ENCODE peak calls at places on chromosomes 1 and 21, in eight cellular contexts. One of them, this sample, is unnamed.

GRCh38 chr1:24964811-24965570 is 34.9 kb upstream of the RUNX3 start:
- DNase-seq in lower lobe of right lung: peak; percentile 63
- DNase-seq in ovary: no peak
- DNase-seq in fibroblast of lung: peak; percentile 94
- DNase-seq in breast epithelium: no peak
- DNase-seq in OCI-LY7: peak; percentile 91
- DNase-seq in transverse colon: peak; percentile 78
- DNase-seq in left ventricle myocardium inferior: no peak
- DNase-seq in this sample: peak; percentile 87

GRCh38 chr1:14190508-14190907 is 408.0 kb upstream of the KAZN start:
- DNase-seq in OCI-LY7: no peak
- DNase-seq in lower lobe of right lung: no peak
- DNase-seq in transverse colon: no peak
- DNase-seq in left ventricle myocardium inferior: no peak
- DNase-seq in breast epithelium: no peak
- DNase-seq in ovary: no peak
- DNase-seq in fibroblast of lung: peak; percentile 63
- DNase-seq in this sample: peak; percentile 41

GRCh38 chr1:221712198-221712684 is 29.6 kb downstream of the DUSP10 start:
- DNase-seq in left ventricle myocardium inferior: no peak
- DNase-seq in ovary: no peak
- DNase-seq in breast epithelium: no peak
- DNase-seq in fibroblast of lung: peak; percentile 97
- DNase-seq in lower lobe of right lung: no peak
- DNase-seq in OCI-LY7: no peak
- DNase-seq in transverse colon: no peak
- DNase-seq in this sample: peak; percentile 35

GRCh38 chr1:190754769-190755168 is 277.1 kb upstream of the BRINP3 start:
- DNase-seq in fibroblast of lung: peak; percentile 55
- DNase-seq in left ventricle myocardium inferior: no peak
- DNase-seq in lower lobe of right lung: no peak
- DNase-seq in OCI-LY7: no peak
- DNase-seq in breast epithelium: no peak
- DNase-seq in ovary: no peak
- DNase-seq in transverse colon: no peak
- DNase-seq in this sample: no peak

GRCh38 chr1:170397061-170397460 is 134.9 kb upstream of the GORAB start:
- DNase-seq in transverse colon: no peak
- DNase-seq in ovary: no peak
- DNase-seq in left ventricle myocardium inferior: no peak
- DNase-seq in OCI-LY7: no peak
- DNase-seq in lower lobe of right lung: no peak
- DNase-seq in fibroblast of lung: no peak
- DNase-seq in breast epithelium: no peak
- DNase-seq in this sample: no peak

GRCh38 chr1:159008744-159009188 is 941 bp upstream of the IFI16 start:
- DNase-seq in breast epithelium: no peak
- DNase-seq in transverse colon: peak; percentile 49
- DNase-seq in fibroblast of lung: no peak
- DNase-seq in OCI-LY7: peak; percentile 83
- DNase-seq in lower lobe of right lung: no peak
- DNase-seq in left ventricle myocardium inferior: no peak
- DNase-seq in ovary: no peak
- DNase-seq in this sample: no peak

GRCh38 chr1:115714572-115715141 is 53.9 kb downstream of the CASQ2 start:
- DNase-seq in left ventricle myocardium inferior: no peak
- DNase-seq in breast epithelium: peak; percentile 82
- DNase-seq in lower lobe of right lung: peak; percentile 50
- DNase-seq in fibroblast of lung: no peak
- DNase-seq in OCI-LY7: no peak
- DNase-seq in ovary: no peak
- DNase-seq in transverse colon: peak; percentile 63
- DNase-seq in this sample: no peak

GRCh38 chr1:175735144-175735543 is 8.3 kb downstream of the TNR start:
- DNase-seq in fibroblast of lung: no peak
- DNase-seq in breast epithelium: no peak
- DNase-seq in left ventricle myocardium inferior: no peak
- DNase-seq in ovary: no peak
- DNase-seq in transverse colon: no peak
- DNase-seq in lower lobe of right lung: no peak
- DNase-seq in OCI-LY7: no peak
- DNase-seq in this sample: no peak

GRCh38 chr1:176364231-176364905 is 98.6 kb upstream of the PAPPA2 start:
- DNase-seq in breast epithelium: no peak
- DNase-seq in lower lobe of right lung: no peak
- DNase-seq in fibroblast of lung: no peak
- DNase-seq in ovary: no peak
- DNase-seq in OCI-LY7: no peak
- DNase-seq in transverse colon: no peak
- DNase-seq in left ventricle myocardium inferior: no peak
- DNase-seq in this sample: no peak

GRCh38 chr1:112805155-112805853 is 90.2 kb upstream of the PPM1J start:
- DNase-seq in ovary: no peak
- DNase-seq in breast epithelium: no peak
- DNase-seq in lower lobe of right lung: no peak
- DNase-seq in left ventricle myocardium inferior: no peak
- DNase-seq in OCI-LY7: no peak
- DNase-seq in fibroblast of lung: no peak
- DNase-seq in transverse colon: no peak
- DNase-seq in this sample: no peak

GRCh38 chr1:180267211-180267561 is 37.1 kb downstream of the LHX4 start:
- DNase-seq in breast epithelium: no peak
- DNase-seq in OCI-LY7: no peak
- DNase-seq in fibroblast of lung: no peak
- DNase-seq in left ventricle myocardium inferior: no peak
- DNase-seq in transverse colon: no peak
- DNase-seq in lower lobe of right lung: no peak
- DNase-seq in ovary: no peak
- DNase-seq in this sample: no peak

GRCh38 chr1:205585169-205585834 is 46.5 kb downstream of the ELK4 start:
- DNase-seq in lower lobe of right lung: no peak
- DNase-seq in left ventricle myocardium inferior: no peak
- DNase-seq in OCI-LY7: no peak
- DNase-seq in transverse colon: peak; percentile 7
- DNase-seq in fibroblast of lung: no peak
- DNase-seq in ovary: no peak
- DNase-seq in breast epithelium: no peak
- DNase-seq in this sample: no peak

GRCh38 chr1:193747579-193747978 is 561.2 kb upstream of the B3GALT2 start:
- DNase-seq in lower lobe of right lung: no peak
- DNase-seq in breast epithelium: no peak
- DNase-seq in ovary: no peak
- DNase-seq in fibroblast of lung: peak; percentile 77
- DNase-seq in transverse colon: no peak
- DNase-seq in OCI-LY7: no peak
- DNase-seq in left ventricle myocardium inferior: no peak
- DNase-seq in this sample: peak; percentile 1

GRCh38 chr1:162470216-162470615 is 27.4 kb upstream of the UHMK1 start:
- DNase-seq in lower lobe of right lung: no peak
- DNase-seq in ovary: no peak
- DNase-seq in breast epithelium: no peak
- DNase-seq in transverse colon: no peak
- DNase-seq in fibroblast of lung: no peak
- DNase-seq in OCI-LY7: no peak
- DNase-seq in left ventricle myocardium inferior: no peak
- DNase-seq in this sample: no peak

GRCh38 chr1:205275133-205275532 is 46.4 kb downstream of the NUAK2 start:
- DNase-seq in transverse colon: peak; percentile 74
- DNase-seq in OCI-LY7: no peak
- DNase-seq in left ventricle myocardium inferior: no peak
- DNase-seq in breast epithelium: peak; percentile 66
- DNase-seq in fibroblast of lung: no peak
- DNase-seq in lower lobe of right lung: peak; percentile 75
- DNase-seq in ovary: no peak
- DNase-seq in this sample: no peak

GRCh38 chr21:42854246-42855010 is 24.9 kb downstream of the WDR4 start:
- DNase-seq in ovary: no peak
- DNase-seq in breast epithelium: no peak
- DNase-seq in left ventricle myocardium inferior: no peak
- DNase-seq in fibroblast of lung: no peak
- DNase-seq in OCI-LY7: no peak
- DNase-seq in transverse colon: no peak
- DNase-seq in lower lobe of right lung: no peak
- DNase-seq in this sample: no peak

GRCh38 chr1:50593515-50593914 is 170.3 kb upstream of the DMRTA2 start:
- DNase-seq in fibroblast of lung: no peak
- DNase-seq in OCI-LY7: no peak
- DNase-seq in breast epithelium: no peak
- DNase-seq in lower lobe of right lung: no peak
- DNase-seq in left ventricle myocardium inferior: no peak
- DNase-seq in transverse colon: no peak
- DNase-seq in ovary: no peak
- DNase-seq in this sample: no peak

GRCh38 chr1:241688940-241689368 is 36.9 kb downstream of the WDR64 start:
- DNase-seq in ovary: no peak
- DNase-seq in OCI-LY7: no peak
- DNase-seq in breast epithelium: no peak
- DNase-seq in fibroblast of lung: peak; percentile 67
- DNase-seq in lower lobe of right lung: no peak
- DNase-seq in left ventricle myocardium inferior: no peak
- DNase-seq in transverse colon: no peak
- DNase-seq in this sample: no peak

GRCh38 chr1:8598060-8598724 is 219.2 kb downstream of the RERE start:
- DNase-seq in fibroblast of lung: peak; percentile 36
- DNase-seq in ovary: peak; percentile 40
- DNase-seq in lower lobe of right lung: no peak
- DNase-seq in transverse colon: peak; percentile 26
- DNase-seq in OCI-LY7: no peak
- DNase-seq in left ventricle myocardium inferior: peak; percentile 24
- DNase-seq in breast epithelium: no peak
- DNase-seq in this sample: peak; percentile 43

DNA sequence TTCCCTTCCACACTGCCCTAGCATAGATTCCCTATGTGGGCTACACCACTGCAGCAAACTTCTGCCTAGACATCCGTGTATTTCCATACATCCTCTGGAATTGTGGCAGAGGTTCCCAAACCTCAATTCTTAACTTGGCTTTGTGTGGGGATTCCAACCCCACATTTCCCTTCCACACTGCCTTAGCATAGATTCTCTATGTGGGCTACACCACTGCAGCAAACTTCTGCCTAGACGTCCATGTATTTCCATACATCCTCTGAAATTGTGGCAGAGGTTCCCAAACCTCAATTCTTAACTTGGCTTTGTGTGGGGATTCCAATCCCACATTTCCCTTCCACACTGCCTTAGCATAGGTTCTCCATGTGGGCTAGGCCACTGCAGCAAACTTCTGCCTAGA is 31.4 kb downstream of the ZNF670 start:
- DNase-seq in lower lobe of right lung: no peak
- DNase-seq in ovary: no peak
- DNase-seq in fibroblast of lung: no peak
- DNase-seq in transverse colon: no peak
- DNase-seq in left ventricle myocardium inferior: no peak
- DNase-seq in breast epithelium: no peak
- DNase-seq in OCI-LY7: no peak
- DNase-seq in this sample: no peak
- H3K9me3 ChIP-seq in lower lobe of right lung: peaks cover 80% of the 10 kb centered on the region
- H3K9me3 ChIP-seq in ovary: peaks cover 6% of the 10 kb centered on the region
- H3K9me3 ChIP-seq in fibroblast of lung: no peaks in the 10 kb centered on the region
- H3K9me3 ChIP-seq in transverse colon: peaks cover 44% of the 10 kb centered on the region
- H3K9me3 ChIP-seq in left ventricle myocardium inferior: peaks cover 85% of the 10 kb centered on the region
- H3K9me3 ChIP-seq in breast epithelium: peaks cover 67% of the 10 kb centered on the region
- H3K9me3 ChIP-seq in OCI-LY7: peaks cover 56% of the 10 kb centered on the region
- H3K9me3 ChIP-seq in this sample: peaks cover 49% of the 10 kb centered on the region

GRCh38 chr21:34143783-34144182 is 70.4 kb downstream of the MRPS6 start:
- DNase-seq in transverse colon: no peak
- DNase-seq in lower lobe of right lung: no peak
- DNase-seq in ovary: no peak
- DNase-seq in breast epithelium: no peak
- DNase-seq in left ventricle myocardium inferior: no peak
- DNase-seq in OCI-LY7: no peak
- DNase-seq in fibroblast of lung: no peak
- DNase-seq in this sample: no peak

GRCh38 chr21:34147835-34148804 is 74.7 kb downstream of the MRPS6 start:
- DNase-seq in ovary: no peak
- DNase-seq in lower lobe of right lung: no peak
- DNase-seq in left ventricle myocardium inferior: no peak
- DNase-seq in OCI-LY7: no peak
- DNase-seq in transverse colon: no peak
- DNase-seq in breast epithelium: no peak
- DNase-seq in fibroblast of lung: peak; percentile 69
- DNase-seq in this sample: no peak

GRCh38 chr21:34148826-34149558 is 75.6 kb downstream of the MRPS6 start:
- DNase-seq in transverse colon: no peak
- DNase-seq in breast epithelium: no peak
- DNase-seq in ovary: no peak
- DNase-seq in lower lobe of right lung: no peak
- DNase-seq in fibroblast of lung: no peak
- DNase-seq in left ventricle myocardium inferior: no peak
- DNase-seq in OCI-LY7: no peak
- DNase-seq in this sample: no peak

GRCh38 chr21:34141373-34141772 is 68.0 kb downstream of the MRPS6 start:
- DNase-seq in fibroblast of lung: no peak
- DNase-seq in OCI-LY7: no peak
- DNase-seq in lower lobe of right lung: no peak
- DNase-seq in breast epithelium: no peak
- DNase-seq in left ventricle myocardium inferior: no peak
- DNase-seq in ovary: no peak
- DNase-seq in transverse colon: no peak
- DNase-seq in this sample: no peak

GRCh38 chr21:34144224-34144623 is 70.8 kb downstream of the MRPS6 start:
- DNase-seq in lower lobe of right lung: no peak
- DNase-seq in transverse colon: no peak
- DNase-seq in left ventricle myocardium inferior: no peak
- DNase-seq in breast epithelium: no peak
- DNase-seq in OCI-LY7: no peak
- DNase-seq in ovary: no peak
- DNase-seq in fibroblast of lung: no peak
- DNase-seq in this sample: no peak
- H3K9me3 ChIP-seq in lower lobe of right lung: no peaks in the 10 kb centered on the region
- H3K9me3 ChIP-seq in transverse colon: no peaks in the 10 kb centered on the region
- H3K9me3 ChIP-seq in left ventricle myocardium inferior: no peaks in the 10 kb centered on the region
- H3K9me3 ChIP-seq in breast epithelium: no peaks in the 10 kb centered on the region
- H3K9me3 ChIP-seq in OCI-LY7: no peaks in the 10 kb centered on the region
- H3K9me3 ChIP-seq in ovary: no peaks in the 10 kb centered on the region
- H3K9me3 ChIP-seq in fibroblast of lung: no peaks in the 10 kb centered on the region
- H3K9me3 ChIP-seq in this sample: peaks cover 8% of the 10 kb centered on the region

GRCh38 chr1:168845083-168845650 is 116.2 kb upstream of the DPT start:
- DNase-seq in fibroblast of lung: no peak
- DNase-seq in lower lobe of right lung: no peak
- DNase-seq in ovary: no peak
- DNase-seq in left ventricle myocardium inferior: no peak
- DNase-seq in OCI-LY7: no peak
- DNase-seq in transverse colon: peak; percentile 28
- DNase-seq in breast epithelium: no peak
- DNase-seq in this sample: no peak
- H3K9me3 ChIP-seq in fibroblast of lung: no peaks in the 10 kb centered on the region
- H3K9me3 ChIP-seq in lower lobe of right lung: no peaks in the 10 kb centered on the region
- H3K9me3 ChIP-seq in ovary: no peaks in the 10 kb centered on the region
- H3K9me3 ChIP-seq in left ventricle myocardium inferior: no peaks in the 10 kb centered on the region
- H3K9me3 ChIP-seq in OCI-LY7: no peaks in the 10 kb centered on the region
- H3K9me3 ChIP-seq in transverse colon: no peaks in the 10 kb centered on the region
- H3K9me3 ChIP-seq in breast epithelium: no peaks in the 10 kb centered on the region
- H3K9me3 ChIP-seq in this sample: no peaks in the 10 kb centered on the region

DNA sequence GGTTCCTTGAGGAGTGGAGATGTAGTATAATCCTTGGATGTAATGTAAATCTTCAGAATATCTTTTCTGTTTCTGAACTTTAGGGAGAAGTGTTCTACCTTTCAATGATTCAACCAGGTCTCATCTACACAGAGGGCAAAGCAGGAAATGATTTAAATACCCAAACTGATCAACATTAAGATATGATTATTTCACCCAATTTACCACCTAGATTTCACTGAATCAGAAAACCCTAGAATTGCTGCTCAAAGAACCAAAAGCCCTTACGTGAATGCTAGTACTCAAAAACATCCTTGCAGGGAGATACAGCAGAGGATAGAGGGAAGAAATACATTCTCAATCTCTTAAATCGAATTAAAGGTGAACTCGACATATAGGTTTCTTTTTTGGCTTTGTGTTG is 5.0 kb downstream of the RPTN start:
- DNase-seq in breast epithelium: no peak
- DNase-seq in lower lobe of right lung: no peak
- DNase-seq in ovary: no peak
- DNase-seq in OCI-LY7: no peak
- DNase-seq in fibroblast of lung: no peak
- DNase-seq in transverse colon: no peak
- DNase-seq in left ventricle myocardium inferior: no peak
- DNase-seq in this sample: no peak
- H3K9me3 ChIP-seq in breast epithelium: no peaks in the 10 kb centered on the region
- H3K9me3 ChIP-seq in lower lobe of right lung: no peaks in the 10 kb centered on the region
- H3K9me3 ChIP-seq in ovary: no peaks in the 10 kb centered on the region
- H3K9me3 ChIP-seq in OCI-LY7: no peaks in the 10 kb centered on the region
- H3K9me3 ChIP-seq in fibroblast of lung: no peaks in the 10 kb centered on the region
- H3K9me3 ChIP-seq in transverse colon: no peaks in the 10 kb centered on the region
- H3K9me3 ChIP-seq in left ventricle myocardium inferior: peaks cover 4% of the 10 kb centered on the region
- H3K9me3 ChIP-seq in this sample: peaks cover 6% of the 10 kb centered on the region

This sample was measured in MG63.